ENCODE peak calls at places on chromosomes 7 and 10, in seven cellular contexts. One of them, this sample, is unnamed.

GRCh38 chr10:7763929-7764328 is 23.9 kb downstream of the KIN start:
- DNase-seq in effector memory CD4-positive, alpha-beta T cell: no peak
- DNase-seq in BE2C: no peak
- DNase-seq in astrocyte of the cerebellum: no peak
- DNase-seq in kidney: no peak
- DNase-seq in thoracic aorta: no peak
- DNase-seq in CD4-positive, alpha-beta memory T cell: no peak
- DNase-seq in this sample: no peak

GRCh38 chr10:29253096-29254029 is 35.5 kb upstream of the LYZL1 start:
- DNase-seq in effector memory CD4-positive, alpha-beta T cell: no peak
- DNase-seq in BE2C: no peak
- DNase-seq in astrocyte of the cerebellum: no peak
- DNase-seq in kidney: no peak
- DNase-seq in thoracic aorta: no peak
- DNase-seq in CD4-positive, alpha-beta memory T cell: no peak
- DNase-seq in this sample: no peak

GRCh38 chr7:36420307-36420706 is 30.6 kb downstream of the ANLN start:
- DNase-seq in effector memory CD4-positive, alpha-beta T cell: no peak
- DNase-seq in BE2C: no peak
- DNase-seq in astrocyte of the cerebellum: no peak
- DNase-seq in kidney: no peak
- DNase-seq in thoracic aorta: no peak
- DNase-seq in CD4-positive, alpha-beta memory T cell: no peak
- DNase-seq in this sample: no peak

GRCh38 chr7:120867932-120868331 is 10.0 kb upstream of the TSPAN12 start:
- DNase-seq in effector memory CD4-positive, alpha-beta T cell: no peak
- DNase-seq in BE2C: no peak
- DNase-seq in astrocyte of the cerebellum: no peak
- DNase-seq in kidney: no peak
- DNase-seq in thoracic aorta: no peak
- DNase-seq in CD4-positive, alpha-beta memory T cell: no peak
- DNase-seq in this sample: no peak

GRCh38 chr7:128322040-128322643 is 21.6 kb downstream of the RBM28 start:
- DNase-seq in effector memory CD4-positive, alpha-beta T cell: no peak
- DNase-seq in BE2C: peak; percentile 28
- DNase-seq in astrocyte of the cerebellum: peak; percentile 27
- DNase-seq in kidney: no peak
- DNase-seq in thoracic aorta: no peak
- DNase-seq in CD4-positive, alpha-beta memory T cell: peak; percentile 10
- DNase-seq in this sample: no peak

GRCh38 chr10:28410420-28411135 is 107.7 kb upstream of the MPP7 start:
- DNase-seq in effector memory CD4-positive, alpha-beta T cell: no peak
- DNase-seq in BE2C: no peak
- DNase-seq in astrocyte of the cerebellum: no peak
- DNase-seq in kidney: no peak
- DNase-seq in thoracic aorta: no peak
- DNase-seq in CD4-positive, alpha-beta memory T cell: no peak
- DNase-seq in this sample: no peak

GRCh38 chr7:74272305-74273038 is 16.7 kb upstream of the CLIP2 start:
- DNase-seq in effector memory CD4-positive, alpha-beta T cell: no peak
- DNase-seq in BE2C: peak; percentile 92
- DNase-seq in astrocyte of the cerebellum: peak; percentile 80
- DNase-seq in kidney: peak; percentile 95
- DNase-seq in thoracic aorta: peak; percentile 43
- DNase-seq in CD4-positive, alpha-beta memory T cell: no peak
- DNase-seq in this sample: peak; percentile 85

GRCh38 chr10:44022203-44022602 is 362.7 kb downstream of the CXCL12 start:
- DNase-seq in effector memory CD4-positive, alpha-beta T cell: no peak
- DNase-seq in BE2C: no peak
- DNase-seq in astrocyte of the cerebellum: no peak
- DNase-seq in kidney: no peak
- DNase-seq in thoracic aorta: no peak
- DNase-seq in CD4-positive, alpha-beta memory T cell: no peak
- DNase-seq in this sample: no peak

GRCh38 chr7:38942431-38943051 is 33.5 kb upstream of the VPS41 start:
- DNase-seq in effector memory CD4-positive, alpha-beta T cell: no peak
- DNase-seq in BE2C: no peak
- DNase-seq in astrocyte of the cerebellum: no peak
- DNase-seq in kidney: no peak
- DNase-seq in thoracic aorta: no peak
- DNase-seq in CD4-positive, alpha-beta memory T cell: no peak
- DNase-seq in this sample: peak; percentile 20

GRCh38 chr7:20642171-20642570 is 26.7 kb downstream of the ABCB5 start:
- DNase-seq in effector memory CD4-positive, alpha-beta T cell: no peak
- DNase-seq in BE2C: no peak
- DNase-seq in astrocyte of the cerebellum: no peak
- DNase-seq in kidney: no peak
- DNase-seq in thoracic aorta: no peak
- DNase-seq in CD4-positive, alpha-beta memory T cell: no peak
- DNase-seq in this sample: peak; percentile 2

GRCh38 chr10:8054498-8055407 is at the start of gene GATA3:
- DNase-seq in effector memory CD4-positive, alpha-beta T cell: peak; percentile 76
- DNase-seq in BE2C: peak; percentile 95
- DNase-seq in astrocyte of the cerebellum: no peak
- DNase-seq in kidney: peak; percentile 92
- DNase-seq in thoracic aorta: no peak
- DNase-seq in CD4-positive, alpha-beta memory T cell: peak; percentile 87
- DNase-seq in this sample: no peak

GRCh38 chr10:62075912-62076311 is 174.4 kb downstream of the ARID5B start:
- DNase-seq in effector memory CD4-positive, alpha-beta T cell: no peak
- DNase-seq in BE2C: no peak
- DNase-seq in astrocyte of the cerebellum: no peak
- DNase-seq in kidney: no peak
- DNase-seq in thoracic aorta: no peak
- DNase-seq in CD4-positive, alpha-beta memory T cell: no peak
- DNase-seq in this sample: no peak

GRCh38 chr10:68208424-68209042 is 23.4 kb downstream of the ATOH7 start:
- DNase-seq in effector memory CD4-positive, alpha-beta T cell: no peak
- DNase-seq in BE2C: peak; percentile 75
- DNase-seq in astrocyte of the cerebellum: peak; percentile 56
- DNase-seq in kidney: no peak
- DNase-seq in thoracic aorta: no peak
- DNase-seq in CD4-positive, alpha-beta memory T cell: no peak
- DNase-seq in this sample: no peak

GRCh38 chr10:61438141-61438984 is 14.8 kb downstream of the TMEM26 start:
- DNase-seq in effector memory CD4-positive, alpha-beta T cell: no peak
- DNase-seq in BE2C: no peak
- DNase-seq in astrocyte of the cerebellum: no peak
- DNase-seq in kidney: no peak
- DNase-seq in thoracic aorta: no peak
- DNase-seq in CD4-positive, alpha-beta memory T cell: peak; percentile 19
- DNase-seq in this sample: peak; percentile 31

GRCh38 chr10:127150136-127150535 is 46.3 kb downstream of the INSYN2A start:
- DNase-seq in effector memory CD4-positive, alpha-beta T cell: no peak
- DNase-seq in BE2C: no peak
- DNase-seq in astrocyte of the cerebellum: peak; percentile 28
- DNase-seq in kidney: no peak
- DNase-seq in thoracic aorta: no peak
- DNase-seq in CD4-positive, alpha-beta memory T cell: no peak
- DNase-seq in this sample: no peak

GRCh38 chr7:41247128-41247865 is 455.6 kb downstream of the INHBA start:
- DNase-seq in effector memory CD4-positive, alpha-beta T cell: no peak
- DNase-seq in BE2C: no peak
- DNase-seq in astrocyte of the cerebellum: peak; percentile 24
- DNase-seq in kidney: no peak
- DNase-seq in thoracic aorta: no peak
- DNase-seq in CD4-positive, alpha-beta memory T cell: no peak
- DNase-seq in this sample: no peak

GRCh38 chr10:71999360-72000072 is 35.3 kb downstream of the CHST3 start:
- DNase-seq in effector memory CD4-positive, alpha-beta T cell: no peak
- DNase-seq in BE2C: peak; percentile 91
- DNase-seq in astrocyte of the cerebellum: no peak
- DNase-seq in kidney: peak; percentile 95
- DNase-seq in thoracic aorta: no peak
- DNase-seq in CD4-positive, alpha-beta memory T cell: no peak
- DNase-seq in this sample: peak; percentile 62

GRCh38 chr7:140697447-140698143 is 1.1 kb downstream of the NDUFB2 start:
- DNase-seq in effector memory CD4-positive, alpha-beta T cell: no peak
- DNase-seq in BE2C: no peak
- DNase-seq in astrocyte of the cerebellum: peak; percentile 3
- DNase-seq in kidney: no peak
- DNase-seq in thoracic aorta: no peak
- DNase-seq in CD4-positive, alpha-beta memory T cell: no peak
- DNase-seq in this sample: no peak

GRCh38 chr7:18770852-18771251 is 275.3 kb downstream of the HDAC9 start:
- DNase-seq in effector memory CD4-positive, alpha-beta T cell: no peak
- DNase-seq in BE2C: no peak
- DNase-seq in astrocyte of the cerebellum: no peak
- DNase-seq in kidney: no peak
- DNase-seq in thoracic aorta: no peak
- DNase-seq in CD4-positive, alpha-beta memory T cell: no peak
- DNase-seq in this sample: no peak

GRCh38 chr7:17058568-17058967 is 176.8 kb upstream of the AGR3 start:
- DNase-seq in effector memory CD4-positive, alpha-beta T cell: no peak
- DNase-seq in BE2C: no peak
- DNase-seq in astrocyte of the cerebellum: no peak
- DNase-seq in kidney: no peak
- DNase-seq in thoracic aorta: no peak
- DNase-seq in CD4-positive, alpha-beta memory T cell: no peak
- DNase-seq in this sample: no peak

GRCh38 chr10:74855027-74855426 is 28.6 kb downstream of the KAT6B start:
- DNase-seq in effector memory CD4-positive, alpha-beta T cell: no peak
- DNase-seq in BE2C: peak; percentile 64
- DNase-seq in astrocyte of the cerebellum: no peak
- DNase-seq in kidney: no peak
- DNase-seq in thoracic aorta: no peak
- DNase-seq in CD4-positive, alpha-beta memory T cell: no peak
- DNase-seq in this sample: no peak

GRCh38 chr7:150800576-150801241 is at the start of gene TMEM176A:
- DNase-seq in effector memory CD4-positive, alpha-beta T cell: no peak
- DNase-seq in BE2C: no peak
- DNase-seq in astrocyte of the cerebellum: no peak
- DNase-seq in kidney: peak; percentile 87
- DNase-seq in thoracic aorta: no peak
- DNase-seq in CD4-positive, alpha-beta memory T cell: peak; percentile 14
- DNase-seq in this sample: no peak

GRCh38 chr7:159010951-159011820 is 133.5 kb downstream of the VIPR2 start:
- DNase-seq in effector memory CD4-positive, alpha-beta T cell: no peak
- DNase-seq in BE2C: no peak
- DNase-seq in astrocyte of the cerebellum: no peak
- DNase-seq in kidney: no peak
- DNase-seq in thoracic aorta: no peak
- DNase-seq in CD4-positive, alpha-beta memory T cell: no peak
- DNase-seq in this sample: no peak

GRCh38 chr7:148883233-148884048 is 650 bp downstream of the EZH2 start:
- DNase-seq in effector memory CD4-positive, alpha-beta T cell: peak; percentile 66
- DNase-seq in BE2C: peak; percentile 49
- DNase-seq in astrocyte of the cerebellum: no peak
- DNase-seq in kidney: peak; percentile 88
- DNase-seq in thoracic aorta: no peak
- DNase-seq in CD4-positive, alpha-beta memory T cell: peak; percentile 77
- DNase-seq in this sample: no peak

GRCh38 chr7:105650382-105650729 is 69.1 kb upstream of the EFCAB10 start:
- DNase-seq in effector memory CD4-positive, alpha-beta T cell: no peak
- DNase-seq in BE2C: no peak
- DNase-seq in astrocyte of the cerebellum: no peak
- DNase-seq in kidney: no peak
- DNase-seq in thoracic aorta: no peak
- DNase-seq in CD4-positive, alpha-beta memory T cell: no peak
- DNase-seq in this sample: no peak

DNA sequence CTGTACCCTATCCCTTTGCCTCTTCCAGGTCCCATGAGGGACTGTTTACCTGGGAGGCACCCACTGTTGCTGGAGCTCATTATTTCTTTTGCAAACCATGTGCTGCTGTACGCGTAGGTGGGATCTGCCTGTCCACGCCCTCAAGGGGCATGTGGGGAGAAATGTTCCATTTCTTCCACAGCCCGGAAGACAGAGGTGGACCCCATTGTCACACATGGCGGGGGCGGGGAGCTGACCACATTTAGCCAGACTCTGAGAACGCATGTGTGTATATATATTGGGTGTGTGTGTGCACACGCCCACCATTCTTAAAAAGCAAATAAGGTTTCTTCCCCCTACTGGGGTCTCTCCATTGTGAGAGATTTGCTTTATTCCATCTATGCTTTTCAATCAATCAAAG is 2.0 kb downstream of the PLXNA4 start:
- DNase-seq in effector memory CD4-positive, alpha-beta T cell: no peak
- DNase-seq in BE2C: no peak
- DNase-seq in astrocyte of the cerebellum: no peak
- DNase-seq in kidney: no peak
- DNase-seq in thoracic aorta: no peak
- DNase-seq in CD4-positive, alpha-beta memory T cell: no peak
- DNase-seq in this sample: no peak
- H3K4me3 ChIP-seq in effector memory CD4-positive, alpha-beta T cell: no peak overlapping the region
- H3K4me3 ChIP-seq in BE2C: peak overlapping the region; percentile 1
- H3K4me3 ChIP-seq in astrocyte of the cerebellum: no peak overlapping the region
- H3K4me3 ChIP-seq in kidney: no peak overlapping the region
- H3K4me3 ChIP-seq in thoracic aorta: peak overlapping the region; percentile 81
- H3K4me3 ChIP-seq in CD4-positive, alpha-beta memory T cell: no peak overlapping the region
- H3K4me3 ChIP-seq in this sample: no peak overlapping the region

GRCh38 chr7:516606-517456 is 2.8 kb downstream of the PDGFA start:
- DNase-seq in effector memory CD4-positive, alpha-beta T cell: no peak
- DNase-seq in BE2C: no peak
- DNase-seq in astrocyte of the cerebellum: peak; percentile 32
- DNase-seq in kidney: peak; percentile 85
- DNase-seq in thoracic aorta: no peak
- DNase-seq in CD4-positive, alpha-beta memory T cell: no peak
- DNase-seq in this sample: no peak
- H3K4me3 ChIP-seq in effector memory CD4-positive, alpha-beta T cell: no peak overlapping the region
- H3K4me3 ChIP-seq in BE2C: no peak overlapping the region
- H3K4me3 ChIP-seq in astrocyte of the cerebellum: peak overlapping the region; percentile 52
- H3K4me3 ChIP-seq in kidney: no peak overlapping the region
- H3K4me3 ChIP-seq in thoracic aorta: peak overlapping the region; percentile 100
- H3K4me3 ChIP-seq in CD4-positive, alpha-beta memory T cell: no peak overlapping the region
- H3K4me3 ChIP-seq in this sample: peak overlapping the region; percentile 76

DNA sequence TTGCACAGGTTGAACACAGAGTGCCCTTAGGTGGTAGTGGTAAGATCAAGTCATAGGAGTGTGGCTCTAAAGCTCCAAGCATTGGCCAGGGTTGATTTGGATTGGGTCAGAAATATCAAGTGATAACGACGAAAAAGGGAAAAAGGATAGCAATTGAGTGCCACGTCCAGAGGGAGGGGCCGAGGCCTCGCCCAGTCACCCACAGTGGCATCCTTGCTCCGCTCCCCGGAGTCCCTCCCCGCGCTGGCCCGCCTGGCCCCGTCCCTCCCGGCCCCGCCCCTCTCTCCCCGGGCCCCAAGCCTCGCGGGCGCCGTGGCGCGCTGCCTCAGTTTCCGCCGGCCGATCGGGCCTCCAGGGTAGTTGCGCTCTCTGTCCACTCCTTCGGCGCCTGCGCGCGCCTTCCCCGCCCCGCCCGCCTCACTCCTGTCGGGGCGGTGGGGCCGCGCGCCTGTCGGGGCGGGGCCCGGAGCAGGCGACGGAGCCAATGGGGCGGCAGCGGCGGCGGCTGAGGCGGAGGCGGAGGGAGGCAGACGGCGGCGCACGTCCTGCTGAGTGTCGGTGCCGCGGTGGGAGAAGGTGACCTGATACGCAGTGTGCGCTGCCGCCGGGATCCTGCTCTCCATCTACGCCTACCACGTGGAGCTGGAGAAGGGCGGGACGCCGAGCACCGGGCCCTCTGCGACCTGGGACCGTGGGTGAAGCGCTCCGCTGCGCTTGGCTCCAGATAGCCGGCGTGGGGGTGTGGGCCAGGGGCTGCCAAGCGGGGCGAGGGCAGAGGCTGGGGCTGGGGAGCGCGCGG is 209.1 kb upstream of the ZNF722 start:
- DNase-seq in effector memory CD4-positive, alpha-beta T cell: no peak
- DNase-seq in BE2C: no peak
- DNase-seq in astrocyte of the cerebellum: no peak
- DNase-seq in kidney: no peak
- DNase-seq in thoracic aorta: no peak
- DNase-seq in CD4-positive, alpha-beta memory T cell: no peak
- DNase-seq in this sample: no peak
- H3K4me3 ChIP-seq in effector memory CD4-positive, alpha-beta T cell: no peak overlapping the region
- H3K4me3 ChIP-seq in BE2C: no peak overlapping the region
- H3K4me3 ChIP-seq in astrocyte of the cerebellum: no peak overlapping the region
- H3K4me3 ChIP-seq in kidney: no peak overlapping the region
- H3K4me3 ChIP-seq in thoracic aorta: no peak overlapping the region
- H3K4me3 ChIP-seq in CD4-positive, alpha-beta memory T cell: no peak overlapping the region
- H3K4me3 ChIP-seq in this sample: no peak overlapping the region

GRCh38 chr7:101186839-101187448 is 6.9 kb upstream of the NAT16 start:
- DNase-seq in effector memory CD4-positive, alpha-beta T cell: no peak
- DNase-seq in BE2C: no peak
- DNase-seq in astrocyte of the cerebellum: no peak
- DNase-seq in kidney: no peak
- DNase-seq in thoracic aorta: no peak
- DNase-seq in CD4-positive, alpha-beta memory T cell: no peak
- DNase-seq in this sample: no peak
- H3K4me3 ChIP-seq in effector memory CD4-positive, alpha-beta T cell: no peak overlapping the region
- H3K4me3 ChIP-seq in BE2C: no peak overlapping the region
- H3K4me3 ChIP-seq in astrocyte of the cerebellum: no peak overlapping the region
- H3K4me3 ChIP-seq in kidney: no peak overlapping the region
- H3K4me3 ChIP-seq in thoracic aorta: no peak overlapping the region
- H3K4me3 ChIP-seq in CD4-positive, alpha-beta memory T cell: no peak overlapping the region
- H3K4me3 ChIP-seq in this sample: no peak overlapping the region